ENCODE peak calls at places on chromosomes 4 and X, in four cellular contexts. R, T, F and C are unnamed samples.

GRCh38 chr4:138909605-138910004 is 106.0 kb upstream of the NOCT start:
- DNase-seq in R (no peak), T (no peak), F (no peak), C (no peak)

GRCh38 chr4:184328022-184328736 is 110.5 kb upstream of the ENPP6 start:
- DNase-seq in R (no peak), T (no peak), F (peak; percentile 97), C (no peak)

GRCh38 chrX:46627700-46628405 is 54.3 kb downstream of the CHST7 start:
- DNase-seq in R (no peak), T (no peak), F (no peak), C (no peak)

GRCh38 chr4:152479428-152480026 is 56.4 kb downstream of the FBXW7 start:
- DNase-seq in R (no peak), T (no peak), F (no peak), C (no peak)

GRCh38 chr4:106038908-106039307 is 143.6 kb downstream of the NPNT start:
- DNase-seq in R (no peak), T (no peak), F (no peak), C (no peak)

GRCh38 chr4:7876096-7876993 is 63.3 kb downstream of the AFAP1 start:
- DNase-seq in R (peak; percentile 8), T (peak; percentile 54), F (no peak), C (peak; percentile 54)

GRCh38 chr4:100516225-100516624 is 1.6 kb downstream of the EMCN start:
- DNase-seq in R (no peak), T (no peak), F (no peak), C (no peak)

GRCh38 chr4:165199722-165200121 is 7.6 kb upstream of the KLHL2 start:
- DNase-seq in R (no peak), T (no peak), F (no peak), C (no peak)

GRCh38 chrX:136899206-136899605 is 18.7 kb upstream of the RBMX start:
- DNase-seq in R (no peak), T (no peak), F (no peak), C (no peak)

GRCh38 chr4:47647544-47647943 is 162.5 kb downstream of the ATP10D start:
- DNase-seq in R (no peak), T (no peak), F (no peak), C (no peak)

GRCh38 chr4:112942077-112942476 is 107.4 kb upstream of the ANK2 start:
- DNase-seq in R (no peak), T (no peak), F (no peak), C (no peak)

GRCh38 chr4:26060286-26060685 is 146.3 kb downstream of the SMIM20 start:
- DNase-seq in R (no peak), T (no peak), F (no peak), C (no peak)

GRCh38 chr4:128461300-128462103 is 173.9 kb upstream of the PGRMC2 start:
- DNase-seq in R (peak; percentile 49), T (no peak), F (no peak), C (no peak)

GRCh38 chrX:111743316-111743715 is 62.3 kb downstream of the ALG13 start:
- DNase-seq in R (no peak), T (no peak), F (no peak), C (no peak)

GRCh38 chr4:125741825-125742452 is 427.2 kb downstream of the FAT4 start:
- DNase-seq in R (no peak), T (peak; percentile 43), F (no peak), C (no peak)

GRCh38 chrX:10579018-10579752 is 41.2 kb downstream of the MID1 start:
- DNase-seq in R (no peak), T (no peak), F (no peak), C (no peak)

GRCh38 chr4:71162386-71162785 is 168.9 kb downstream of the DCK start:
- DNase-seq in R (no peak), T (no peak), F (no peak), C (no peak)

GRCh38 chr4:10889819-10890218 is 205.3 kb upstream of the CLNK start:
- DNase-seq in R (no peak), T (no peak), F (no peak), C (no peak)

GRCh38 chr4:83285022-83285387 is 407 bp upstream of the COQ2 start:
- DNase-seq in R (peak; percentile 46), T (peak; percentile 23), F (no peak), C (no peak)

GRCh38 chrX:10618911-10619310 is 1.5 kb downstream of the MID1 start:
- DNase-seq in R (no peak), T (no peak), F (no peak), C (no peak)

GRCh38 chrX:40552768-40553167 is 28.0 kb upstream of the ATP6AP2 start:
- DNase-seq in R (peak; percentile 18), T (no peak), F (no peak), C (no peak)

GRCh38 chrX:128051526-128051925 is 677 bp downstream of the ACTRT1 start:
- DNase-seq in R (no peak), T (no peak), F (no peak), C (no peak)

GRCh38 chrX:66632473-66632872 is 6.4 kb downstream of the EDA2R start:
- DNase-seq in R (no peak), T (no peak), F (no peak), C (no peak)

GRCh38 chr4:40916880-40917279 is 167.1 kb downstream of the NSUN7 start:
- DNase-seq in R (peak; percentile 60), T (no peak), F (no peak), C (peak; percentile 81)

GRCh38 chr4:153468587-153468986 is 2.4 kb downstream of the TMEM131L start:
- DNase-seq in R (no peak), T (peak; percentile 53), F (peak; percentile 87), C (no peak)

GRCh38 chr4:86367577-86367976 is 7.7 kb upstream of the MAPK10 start:
- DNase-seq in R (no peak), T (no peak), F (no peak), C (no peak)

GRCh38 chr4:149345424-149345823 is 470.2 kb downstream of the IQCM start:
- DNase-seq in R (no peak), T (no peak), F (no peak), C (no peak)

GRCh38 chrX:15127010-15127409 is 142.9 kb downstream of the ASB9 start:
- DNase-seq in R (no peak), T (no peak), F (no peak), C (no peak)

GRCh38 chrX:112108145-112108544 is 25.6 kb upstream of the TRPC5 start:
- DNase-seq in R (no peak), T (no peak), F (no peak), C (no peak)

GRCh38 chr4:145285928-145286327 is 105.5 kb upstream of the OTUD4 start:
- DNase-seq in R (no peak), T (no peak), F (no peak), C (no peak)

GRCh38 chr4:158729716-158730559 is 6.7 kb upstream of the PPID start:
- DNase-seq in R (peak; percentile 59), T (peak; percentile 75), F (peak; percentile 44), C (peak; percentile 51)

GRCh38 chr4:76836860-76837564 is 60.9 kb downstream of the SOWAHB start:
- DNase-seq in R (no peak), T (no peak), F (no peak), C (no peak)

GRCh38 chr4:150656882-150657281 is 74.9 kb downstream of the MAB21L2 start:
- DNase-seq in R (no peak), T (no peak), F (no peak), C (no peak)
- TF ChIP-seq USF1 in R (no peak), T (no peak), F (no peak), C (no peak)

DNA sequence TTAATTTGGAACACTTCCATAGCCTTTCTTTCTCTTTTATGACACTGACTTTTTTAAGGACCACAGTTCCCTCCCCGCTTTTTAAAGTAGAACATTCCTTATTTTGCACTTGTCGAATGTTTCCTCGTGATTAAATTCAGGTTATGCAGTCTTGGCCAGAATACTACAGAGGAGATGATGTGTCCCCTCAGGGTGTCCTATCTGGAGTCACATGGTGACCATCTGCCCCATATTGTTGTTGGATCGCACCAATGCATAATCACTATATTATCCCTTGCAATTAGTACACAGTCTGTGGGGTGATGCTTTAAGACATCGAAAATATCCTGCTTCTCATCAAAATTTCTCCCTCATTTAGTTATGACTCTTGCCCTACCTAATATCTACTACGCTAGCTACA is 27.4 kb downstream of the WDFY3 start:
- DNase-seq in R (no peak), T (no peak), F (no peak), C (no peak)
- TF ChIP-seq USF1 in R (no peak), T (no peak), F (no peak), C (no peak)

GRCh38 chr4:14771091-14771490 is 231.2 kb upstream of the CPEB2 start:
- DNase-seq in R (no peak), T (no peak), F (no peak), C (no peak)
- TF ChIP-seq USF1 in R (no peak), T (no peak), F (no peak), C (no peak)

GRCh38 chr4:183312841-183313240 is 7.2 kb downstream of the CLDN22 start:
- DNase-seq in R (no peak), T (no peak), F (no peak), C (no peak)
- TF ChIP-seq USF1 in R (no peak), T (no peak), F (no peak), C (no peak)

DNA sequence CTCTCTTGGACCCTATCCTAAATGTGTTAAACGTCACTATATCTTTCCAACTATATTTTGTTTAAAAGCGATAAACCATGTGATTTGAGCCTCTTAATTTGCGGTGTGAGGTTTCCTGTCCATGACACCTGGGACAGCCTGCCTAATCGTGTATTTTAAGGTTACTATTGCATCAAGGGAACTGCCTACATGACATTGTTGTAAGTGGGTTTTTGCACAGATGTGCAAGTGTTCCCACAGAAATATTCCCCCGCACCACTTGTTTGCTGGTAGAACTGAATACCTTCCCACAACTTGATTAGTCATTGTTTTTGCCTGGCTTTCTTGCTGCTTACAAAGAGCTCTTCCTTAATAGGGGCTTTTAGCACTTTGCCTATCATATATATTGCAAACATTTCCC is 5.1 kb upstream of the FAM184B start:
- DNase-seq in R (no peak), T (no peak), F (no peak), C (no peak)
- TF ChIP-seq USF1 in R (no peak), T (no peak), F (no peak), C (no peak)

DNA sequence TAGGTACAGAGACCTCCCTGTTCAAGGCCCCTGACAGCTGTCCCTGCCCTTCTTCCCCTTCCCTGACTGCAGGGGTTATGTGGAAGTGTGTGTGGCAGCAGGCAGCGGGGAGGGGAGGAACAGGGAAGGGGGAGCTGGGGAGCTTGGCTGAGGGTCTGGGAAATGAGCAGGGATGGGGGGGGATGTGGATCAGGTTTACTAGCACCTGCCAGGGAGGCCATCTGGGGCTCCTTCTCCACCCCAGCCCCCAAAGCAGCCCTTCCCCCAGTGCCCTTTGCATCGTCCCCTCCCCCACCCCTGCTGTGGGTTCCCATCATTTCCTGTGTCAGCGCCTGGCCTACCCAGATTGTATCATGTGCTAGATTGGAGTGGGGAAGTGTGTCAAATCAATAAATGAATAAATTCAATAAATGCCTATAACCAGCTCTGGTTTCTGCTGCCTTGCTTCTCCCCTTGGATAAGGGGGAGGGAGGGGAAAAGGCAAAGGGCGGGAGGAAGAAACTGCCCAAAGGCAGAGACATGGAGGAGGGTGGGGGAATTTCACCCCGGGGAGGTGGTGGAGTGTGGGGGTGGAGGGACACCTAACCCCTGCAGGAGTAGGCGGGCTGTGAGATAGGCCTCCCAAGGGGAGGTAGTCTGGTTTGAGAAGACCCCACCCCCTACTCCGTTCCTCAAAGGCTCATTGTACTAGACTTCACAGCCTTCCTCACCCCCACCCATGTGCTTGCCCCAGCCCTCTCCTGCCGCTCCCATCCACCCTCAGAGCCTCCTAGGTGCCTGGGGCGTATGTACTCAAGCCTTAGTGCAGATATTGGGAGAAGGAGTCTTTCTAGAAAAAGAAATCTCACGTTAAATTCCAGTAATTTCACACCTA is 3.2 kb downstream of the CXorf65 start:
- DNase-seq in R (peak; percentile 94), T (peak; percentile 64), F (no peak), C (peak; percentile 66)
- TF ChIP-seq USF1 in R (no peak), T (no peak), F (no peak), C (no peak)